ENCODE peak calls at places on chromosomes 6 and 20, in four cellular contexts. B is PC-3, W is HCT116, T is HepG2. J is an unnamed sample.

GRCh38 chr6:14277405-14277930 is 159.9 kb downstream of the CD83 start:
- DNase-seq in W (no peak), T (no peak), B (no peak), J (no peak)

GRCh38 chr20:16576219-16576618 is 3.0 kb upstream of the KIF16B start:
- DNase-seq in T (no peak), W (no peak), B (no peak), J (no peak)

GRCh38 chr20:41701596-41702350 is 83.6 kb upstream of the CHD6 start:
- DNase-seq in W (no peak), T (no peak), B (no peak), J (no peak)

GRCh38 chr6:13517116-13517515 is 29.7 kb upstream of the GFOD1 start:
- DNase-seq in W (no peak), B (peak; percentile 92), T (peak; percentile 59), J (no peak)

GRCh38 chr6:21437583-21437982 is 156.0 kb upstream of the SOX4 start:
- DNase-seq in W (no peak), T (no peak), B (no peak), J (no peak)

GRCh38 chr6:30798501-30798900 is 54.2 kb upstream of the IER3 start:
- DNase-seq in B (no peak), T (no peak), W (no peak), J (no peak)

GRCh38 chr6:113857565-113858066 is 471 bp downstream of the MARCKS start:
- DNase-seq in B (no peak), W (no peak), T (no peak), J (peak; percentile 26)

GRCh38 chr6:167097770-167098169 is 25.1 kb upstream of the CCR6 start:
- DNase-seq in W (no peak), T (no peak), B (no peak), J (no peak)

GRCh38 chr20:21515300-21516179 is 1.7 kb upstream of the NKX2-2 start:
- DNase-seq in B (no peak), T (no peak), W (no peak), J (no peak)

GRCh38 chr6:110558575-110558974 is 82.2 kb upstream of the SLC22A16 start:
- DNase-seq in W (no peak), B (no peak), T (no peak), J (no peak)

GRCh38 chr6:4585682-4586468 is 190.3 kb upstream of the CDYL start:
- DNase-seq in T (no peak), W (no peak), B (no peak), J (no peak)

GRCh38 chr20:60191014-60191413 is 232.8 kb downstream of the CDH26 start:
- DNase-seq in W (no peak), T (no peak), B (no peak), J (no peak)

GRCh38 chr6:150417899-150418824 is 49.4 kb downstream of the IYD start:
- DNase-seq in B (peak; percentile 86), T (peak; percentile 63), W (peak; percentile 88), J (peak; percentile 84)

GRCh38 chr20:23112595-23112994 is 26.5 kb upstream of the CD93 start:
- DNase-seq in W (no peak), B (no peak), T (no peak), J (no peak)

GRCh38 chr6:129117355-129117754 is 234.4 kb downstream of the LAMA2 start:
- DNase-seq in T (no peak), B (no peak), W (no peak), J (no peak)

GRCh38 chr6:40356242-40356910 is 230.8 kb downstream of the LRFN2 start:
- DNase-seq in W (no peak), B (no peak), T (no peak), J (no peak)

GRCh38 chr6:105814745-105815536 is 271.2 kb upstream of the PRDM1 start:
- DNase-seq in B (no peak), T (no peak), W (no peak), J (no peak)

GRCh38 chr6:124661231-124661630 is 301.0 kb upstream of the RNF217 start:
- DNase-seq in B (no peak), W (no peak), T (no peak), J (no peak)

GRCh38 chr6:12075067-12075563 is 63.0 kb downstream of the HIVEP1 start:
- DNase-seq in T (peak; percentile 9), B (peak; percentile 10), W (no peak), J (no peak)

GRCh38 chr6:106974337-106974998 is at the start of gene CD24:
- DNase-seq in T (no peak), B (peak; percentile 60), W (no peak), J (peak; percentile 91)

GRCh38 chr20:44632103-44632752 is 19.3 kb downstream of the ADA start:
- DNase-seq in B (no peak), T (no peak), W (no peak), J (no peak)

GRCh38 chr20:58237318-58238182 is 9.1 kb upstream of the ANKRD60 start:
- DNase-seq in T (no peak), W (no peak), B (peak; percentile 72), J (no peak)

GRCh38 chr6:26233608-26234420 is 131.2 kb upstream of the BTN3A2 start:
- DNase-seq in T (no peak), B (peak; percentile 82), W (no peak), J (no peak)

GRCh38 chr20:38229376-38230252 is 30.9 kb downstream of the KIAA1755 start:
- DNase-seq in W (no peak), B (peak; percentile 68), T (peak; percentile 54), J (no peak)

GRCh38 chr6:3390698-3391097 is 66.2 kb downstream of the SLC22A23 start:
- DNase-seq in T (no peak), B (peak; percentile 96), W (peak; percentile 80), J (no peak)

GRCh38 chr6:131782764-131783163 is 25.1 kb upstream of the ENPP1 start:
- DNase-seq in T (no peak), W (no peak), B (peak; percentile 31), J (peak; percentile 32)

GRCh38 chr6:170063431-170063830 is 227.4 kb downstream of the DLL1 start:
- DNase-seq in B (no peak), T (no peak), W (no peak), J (no peak)

GRCh38 chr6:44659676-44660170 is 272.2 kb downstream of the CDC5L start:
- DNase-seq in B (no peak), T (no peak), W (no peak), J (no peak)

GRCh38 chr6:100704941-100705340 is 176.2 kb downstream of the ASCC3 start:
- DNase-seq in B (no peak), W (no peak), T (no peak), J (no peak)
- H3K4me2 ChIP-seq in B (no peak overlapping the region), W (no peak overlapping the region), T (no peak overlapping the region), J (no peak overlapping the region)

GRCh38 chr20:49751397-49751735 is 37.7 kb upstream of the B4GALT5 start:
- DNase-seq in B (no peak), T (no peak), W (no peak), J (no peak)
- H3K4me3 ChIP-seq in B (no peak overlapping the region), T (no peak overlapping the region), W (no peak overlapping the region), J (no peak overlapping the region)

DNA sequence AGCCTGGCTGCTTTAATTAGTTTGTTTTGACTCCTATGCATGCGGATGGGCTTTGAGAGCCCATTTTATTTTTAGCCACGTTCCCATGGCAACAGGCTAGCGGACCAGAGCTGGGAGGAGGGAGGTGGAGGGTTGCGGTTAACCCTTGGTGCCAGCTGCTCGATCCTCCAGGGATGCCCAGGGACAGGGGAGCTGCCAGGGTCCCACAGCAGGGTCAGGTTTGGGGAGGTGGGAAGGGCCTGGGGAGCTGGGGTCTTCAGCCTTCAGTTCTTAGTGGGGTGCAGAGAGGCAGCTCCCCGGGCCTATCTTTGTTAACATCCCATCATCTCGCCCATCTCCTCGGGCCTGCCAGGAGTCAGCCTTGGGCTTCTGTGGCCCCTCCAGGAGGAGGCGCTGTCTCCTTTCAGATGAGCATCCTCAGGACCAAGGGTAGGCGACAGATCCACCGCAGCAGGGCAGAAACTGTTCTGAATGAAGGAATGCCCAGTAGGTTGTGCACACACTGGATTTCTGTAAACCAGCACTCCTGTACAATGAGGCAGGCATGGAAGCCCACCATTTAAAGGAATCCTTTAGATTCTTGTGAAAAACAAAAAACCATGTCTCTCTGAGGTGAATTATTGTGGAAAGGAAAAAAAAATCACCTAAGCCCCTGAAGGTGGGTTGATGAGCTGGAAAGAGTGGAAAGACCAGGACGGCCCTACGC is 68.5 kb downstream of the RAB44 start:
- DNase-seq in T (peak; percentile 76), W (peak; percentile 67), B (peak; percentile 90), J (peak; percentile 93)
- H3K4me2 ChIP-seq in T (no peak overlapping the region), W (no peak overlapping the region), B (no peak overlapping the region), J (no peak overlapping the region)

GRCh38 chr6:98828991-98829411 is 5.4 kb upstream of the POU3F2 start:
- DNase-seq in B (no peak), W (no peak), T (no peak), J (no peak)
- H3K4me3 ChIP-seq in B (no peak overlapping the region), W (no peak overlapping the region), T (no peak overlapping the region), J (no peak overlapping the region)

GRCh38 chr20:49987868-49988690 is 5.3 kb downstream of the SNAI1 start:
- DNase-seq in W (no peak), T (no peak), B (no peak), J (no peak)
- H3K4me2 ChIP-seq in W (peak overlapping the region; percentile 21), T (no peak overlapping the region), B (no peak overlapping the region), J (peak overlapping the region; percentile 94)

DNA sequence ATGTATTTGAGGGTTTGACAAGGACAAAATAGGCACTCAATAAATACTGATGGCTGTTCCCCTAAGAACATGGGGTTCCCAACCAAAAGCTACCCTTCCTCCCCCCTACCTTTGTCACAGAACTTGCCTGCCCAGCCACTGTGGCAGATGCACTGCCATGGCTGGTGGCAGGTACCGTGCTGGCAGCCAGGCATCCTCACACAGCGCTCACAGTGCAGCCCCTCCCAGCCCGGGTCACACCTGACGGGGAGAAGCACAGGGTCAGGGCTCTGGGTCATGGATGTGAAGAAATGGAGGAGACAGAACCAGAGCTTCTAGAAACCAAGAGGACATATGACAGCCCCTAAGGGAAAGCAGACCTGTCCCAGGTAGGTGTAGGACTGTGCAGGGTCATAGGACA is 2.5 kb downstream of the DLK2 start:
- DNase-seq in W (no peak), B (no peak), T (no peak), J (peak; percentile 2)
- H3K4me3 ChIP-seq in W (no peak overlapping the region), B (no peak overlapping the region), T (no peak overlapping the region), J (no peak overlapping the region)